ENCODE peak calls at places on chromosomes 13 and 19, in five cellular contexts. M is kidney, C is GM12878, P is colonic mucosa, Z is IMR-90. X is an unnamed sample. For H3K4me1, the result is how much of the 10 kb centered on the place peaks cover.

GRCh38 chr13:43804461-43805070 is 17.8 kb upstream of the ENOX1 start:
- DNase-seq in C (peak), M (no peak), Z (peak), P (peak), X (peak)

GRCh38 chr13:42312817-42313431 is 41.0 kb downstream of the AKAP11 start:
- DNase-seq in P (no peak), Z (no peak), C (no peak), M (no peak), X (no peak)

GRCh38 chr13:51848674-51849073 is 3.7 kb upstream of the TMEM272 start:
- DNase-seq in Z (peak), C (no peak), P (no peak), M (no peak), X (no peak)

GRCh38 chr19:5137571-5138124 is 168.7 kb downstream of the KDM4B start:
- DNase-seq in M (peak), Z (no peak), P (no peak), C (no peak), X (no peak)

GRCh38 chr13:110471833-110472162 is 89.7 kb downstream of the RAB20 start:
- DNase-seq in M (peak), Z (peak), C (peak), P (peak), X (peak)

GRCh38 chr19:28940751-28941500 is 272.0 kb downstream of the UQCRFS1 start:
- DNase-seq in C (no peak), M (no peak), P (no peak), Z (peak), X (no peak)

GRCh38 chr13:53250272-53250875 is 221.8 kb downstream of the OLFM4 start:
- DNase-seq in M (no peak), P (peak), Z (peak), C (peak), X (peak)

GRCh38 chr13:31167490-31167889 is 5.8 kb upstream of the HSPH1 start:
- DNase-seq in M (no peak), C (peak), P (no peak), Z (peak), X (no peak)

GRCh38 chr19:12884926-12885748 is 1.9 kb downstream of the KLF1 start:
- DNase-seq in Z (peak), M (peak), P (peak), C (peak), X (peak)

GRCh38 chr19:46466536-46467199 is 4.7 kb downstream of the PNMA8A start:
- DNase-seq in P (no peak), Z (peak), C (peak), M (peak), X (peak)

GRCh38 chr13:44359983-44360375 is 13.6 kb upstream of the SERP2 start:
- DNase-seq in M (no peak), P (no peak), C (no peak), Z (no peak), X (no peak)

GRCh38 chr19:17671906-17672305 is 16.2 kb downstream of the UNC13A start:
- DNase-seq in C (no peak), P (no peak), Z (peak), M (no peak), X (peak)

GRCh38 chr13:24671367-24672117 is 8.7 kb upstream of the ATP12A start:
- DNase-seq in Z (peak), M (no peak), P (peak), C (no peak), X (peak)

GRCh38 chr13:59172076-59172475 is 991.7 kb downstream of the DIAPH3 start:
- DNase-seq in Z (no peak), C (no peak), P (no peak), M (no peak), X (no peak)

GRCh38 chr19:28028881-28029280 is 1184.1 kb downstream of the UQCRFS1 start:
- DNase-seq in P (no peak), C (no peak), Z (no peak), M (no peak), X (no peak)

GRCh38 chr13:21603531-21604448 is at the start of gene MICU2:
- DNase-seq in P (peak), Z (peak), C (peak), M (peak), X (peak)

GRCh38 chr13:42363941-42364612 is 92.1 kb downstream of the AKAP11 start:
- DNase-seq in Z (peak), P (no peak), C (no peak), M (no peak), X (no peak)

GRCh38 chr19:58557253-58558065 is 952 bp downstream of the UBE2M start:
- DNase-seq in P (peak), Z (no peak), M (peak), C (no peak), X (no peak)
- H3K4me1 ChIP-seq in P (under half), Z (under half), M (under half), C (under half), X (under half)

DNA sequence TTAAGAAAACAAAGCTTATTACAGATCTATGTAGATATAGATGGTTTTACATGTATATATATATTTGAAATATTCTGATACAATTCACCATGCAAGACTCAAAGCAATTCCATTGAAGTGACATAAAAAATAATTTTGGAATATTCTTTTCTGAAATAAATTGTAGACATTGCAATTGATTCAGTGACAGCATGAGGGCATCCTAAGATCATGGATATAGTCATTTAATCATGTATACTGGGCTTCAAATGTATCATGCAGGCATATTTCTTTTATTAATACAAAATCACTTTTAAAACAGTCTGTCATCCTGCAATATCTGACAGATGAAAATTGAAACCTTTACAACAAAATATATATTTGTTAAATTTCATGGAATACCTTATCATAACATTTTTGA is 286.7 kb upstream of the SLITRK6 start:
- DNase-seq in C (no peak), P (no peak), Z (no peak), M (no peak), X (no peak)
- TF ChIP-seq CTCF in C (no peak), P (no peak), Z (no peak), M (no peak), X (peak)

GRCh38 chr13:99407906-99408702 is 93.2 kb upstream of the TM9SF2 start:
- DNase-seq in C (no peak), M (no peak), Z (no peak), P (no peak), X (no peak)
- H3K4me1 ChIP-seq in C (under half), M (under half), Z (under half), P (under half), X (under half)

DNA sequence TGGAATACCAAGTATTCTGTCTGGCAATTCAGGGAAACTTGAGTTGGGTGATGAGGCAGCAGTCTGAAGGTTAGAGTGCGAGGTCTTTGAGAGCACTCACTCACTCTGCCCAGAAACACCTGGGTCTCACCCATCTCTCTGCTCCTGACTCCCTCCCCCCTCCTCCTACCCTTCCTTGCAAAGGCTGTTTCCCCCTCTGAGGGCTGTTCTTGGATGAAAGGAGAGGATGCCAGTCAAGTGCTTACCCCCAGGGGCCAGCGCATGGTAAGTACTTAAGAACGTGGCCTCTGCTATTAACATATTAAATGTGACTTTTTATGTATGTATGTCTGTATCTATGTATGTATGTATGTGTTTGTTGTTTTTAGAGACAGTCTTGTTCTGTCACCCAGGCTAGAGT is 22.5 kb downstream of the SIPA1L3 start:
- DNase-seq in C (no peak), Z (no peak), M (no peak), P (no peak), X (peak)
- TF ChIP-seq CTCF in C (no peak), Z (no peak), M (no peak), P (no peak), X (no peak)